ENCODE peak calls at places on chromosomes 3 and 15, in four cellular contexts. K is sigmoid colon, D is ovary, L is B cell. O is an unnamed sample.

GRCh38 chr3:128073807-128074206 is 21.6 kb downstream of the SEC61A1 start:
- DNase-seq in L (no peak), D (no peak), K (no peak), O (no peak)

GRCh38 chr3:48013288-48013980 is 2.8 kb downstream of the MAP4 start:
- DNase-seq in L (no peak), D (peak; percentile 39), K (peak; percentile 83), O (peak; percentile 31)

GRCh38 chr3:161171113-161171512 is 50.0 kb upstream of the NMD3 start:
- DNase-seq in L (no peak), K (peak; percentile 64), D (peak; percentile 11), O (peak; percentile 73)

GRCh38 chr15:22981336-22981840 is 1.2 kb upstream of the CYFIP1 start:
- DNase-seq in L (no peak), K (peak; percentile 46), D (no peak), O (no peak)

GRCh38 chr15:23595368-23595767 is 29.9 kb downstream of the MKRN3 start:
- DNase-seq in D (no peak), L (no peak), K (no peak), O (no peak)

GRCh38 chr3:46907271-46907670 is 29.8 kb downstream of the PTH1R start:
- DNase-seq in L (no peak), D (no peak), K (peak; percentile 58), O (peak; percentile 15)

GRCh38 chr3:20042331-20042730 is 2.1 kb downstream of the KAT2B start:
- DNase-seq in D (no peak), K (no peak), L (no peak), O (no peak)

GRCh38 chr15:47975422-47975821 is 145.4 kb upstream of the SLC24A5 start:
- DNase-seq in L (no peak), D (no peak), K (no peak), O (no peak)

GRCh38 chr3:6367171-6367570 is 493.7 kb upstream of the GRM7 start:
- DNase-seq in K (no peak), L (no peak), D (no peak), O (no peak)

GRCh38 chr3:147389265-147390175 is 16.8 kb downstream of the ZIC4 start:
- DNase-seq in L (no peak), K (no peak), D (no peak), O (no peak)

GRCh38 chr3:153274521-153274920 is 112.5 kb downstream of the RAP2B start:
- DNase-seq in L (no peak), K (no peak), D (no peak), O (no peak)

GRCh38 chr15:35206060-35206675 is 121.1 kb upstream of the NANOGP8 start:
- DNase-seq in L (no peak), K (no peak), D (no peak), O (no peak)

GRCh38 chr3:62601238-62601856 is 228.0 kb upstream of the FEZF2 start:
- DNase-seq in L (no peak), D (no peak), K (no peak), O (no peak)

GRCh38 chr15:100890059-100890720 is 10.6 kb downstream of the ALDH1A3 start:
- DNase-seq in L (no peak), K (peak; percentile 32), D (no peak), O (no peak)

GRCh38 chr15:58517252-58517681 is 85.5 kb downstream of the LIPC start:
- DNase-seq in K (no peak), L (no peak), D (no peak), O (no peak)

GRCh38 chr3:124044961-124045360 is 53.0 kb upstream of the ROPN1 start:
- DNase-seq in L (no peak), K (no peak), D (no peak), O (no peak)

GRCh38 chr3:194167480-194167862 is 31.5 kb downstream of the HES1 start:
- DNase-seq in K (no peak), L (no peak), D (no peak), O (no peak)

GRCh38 chr3:141285570-141285969 is 53.9 kb downstream of the PXYLP1 start:
- DNase-seq in D (no peak), L (no peak), K (no peak), O (no peak)

GRCh38 chr3:150180349-150180748 is 209.7 kb upstream of the PFN2 start:
- DNase-seq in L (no peak), D (no peak), K (no peak), O (no peak)

GRCh38 chr3:62103531-62103930 is 269.8 kb downstream of the FEZF2 start:
- DNase-seq in K (no peak), D (no peak), L (no peak), O (no peak)

GRCh38 chr3:14290631-14291385 is 111.6 kb upstream of the SLC6A6 start:
- DNase-seq in D (peak; percentile 52), L (no peak), K (no peak), O (no peak)

GRCh38 chr3:182755308-182756106 is 37.8 kb upstream of the ATP11B start:
- DNase-seq in K (no peak), L (no peak), D (no peak), O (no peak)

GRCh38 chr15:48962662-48963523 is 826 bp downstream of the SHC4 start:
- DNase-seq in D (no peak), K (peak; percentile 70), L (peak; percentile 12), O (peak; percentile 69)

GRCh38 chr3:182621435-182622240 is 171.7 kb upstream of the ATP11B start:
- DNase-seq in D (no peak), K (no peak), L (no peak), O (no peak)

GRCh38 chr15:77974098-77974414 is 103.5 kb downstream of the TBC1D2B start:
- DNase-seq in K (peak; percentile 88), D (no peak), L (no peak), O (no peak)

GRCh38 chr3:179482857-179483256 is 31.6 kb upstream of the GNB4 start:
- DNase-seq in L (no peak), K (no peak), D (no peak), O (no peak)

GRCh38 chr15:76625267-76625666 is 279.9 kb downstream of the SCAPER start:
- DNase-seq in L (no peak), K (no peak), D (no peak), O (no peak)